ENCODE peak calls at places on chromosome 9, in nine cellular contexts. H is astrocyte; K is PC-3; V is CD8-positive, alpha-beta T cell; Z is Caco-2; P is A549; W is foreskin fibroblast; M is AG10803; O is epithelial cell of esophagus. D is an unnamed sample.

GRCh38 chr9:115614326-115614725 is 496.4 kb upstream of the TNC start:
- DNase-seq in H (no peak), K (no peak), V (no peak), Z (no peak), P (no peak), W (no peak), M (no peak), O (no peak), D (no peak)

GRCh38 chr9:80213613-80214012 is 641.8 kb downstream of the TLE4 start:
- DNase-seq in H (no peak), K (no peak), V (no peak), Z (no peak), P (no peak), W (no peak), M (no peak), O (no peak), D (no peak)

GRCh38 chr9:121350993-121351561 is 19.0 kb downstream of the STOM start:
- DNase-seq in H (peak), K (peak), V (no peak), Z (no peak), P (no peak), W (peak), M (peak), O (peak), D (no peak)

GRCh38 chr9:99169982-99170761 is 51.6 kb downstream of the ALG2 start:
- DNase-seq in H (no peak), K (no peak), V (no peak), Z (no peak), P (no peak), W (no peak), M (no peak), O (no peak), D (no peak)

GRCh38 chr9:77547113-77547731 is 100.9 kb downstream of the GNA14 start:
- DNase-seq in H (no peak), K (no peak), V (no peak), Z (no peak), P (no peak), W (no peak), M (no peak), O (no peak), D (no peak)

GRCh38 chr9:74056023-74056422 is 441.1 kb upstream of the RORB start:
- DNase-seq in H (no peak), K (no peak), V (no peak), Z (no peak), P (no peak), W (no peak), M (no peak), O (no peak), D (no peak)

GRCh38 chr9:2209400-2209799 is 194.3 kb downstream of the SMARCA2 start:
- DNase-seq in H (no peak), K (peak), V (no peak), Z (no peak), P (no peak), W (no peak), M (no peak), O (no peak), D (no peak)

GRCh38 chr9:131296452-131296851 is 6.9 kb downstream of the PLPP7 start:
- DNase-seq in H (no peak), K (no peak), V (no peak), Z (no peak), P (no peak), W (no peak), M (no peak), O (no peak), D (no peak)

GRCh38 chr9:126226991-126227937 is 99.4 kb upstream of the MVB12B start:
- DNase-seq in H (no peak), K (no peak), V (no peak), Z (no peak), P (no peak), W (no peak), M (no peak), O (no peak), D (no peak)

DNA sequence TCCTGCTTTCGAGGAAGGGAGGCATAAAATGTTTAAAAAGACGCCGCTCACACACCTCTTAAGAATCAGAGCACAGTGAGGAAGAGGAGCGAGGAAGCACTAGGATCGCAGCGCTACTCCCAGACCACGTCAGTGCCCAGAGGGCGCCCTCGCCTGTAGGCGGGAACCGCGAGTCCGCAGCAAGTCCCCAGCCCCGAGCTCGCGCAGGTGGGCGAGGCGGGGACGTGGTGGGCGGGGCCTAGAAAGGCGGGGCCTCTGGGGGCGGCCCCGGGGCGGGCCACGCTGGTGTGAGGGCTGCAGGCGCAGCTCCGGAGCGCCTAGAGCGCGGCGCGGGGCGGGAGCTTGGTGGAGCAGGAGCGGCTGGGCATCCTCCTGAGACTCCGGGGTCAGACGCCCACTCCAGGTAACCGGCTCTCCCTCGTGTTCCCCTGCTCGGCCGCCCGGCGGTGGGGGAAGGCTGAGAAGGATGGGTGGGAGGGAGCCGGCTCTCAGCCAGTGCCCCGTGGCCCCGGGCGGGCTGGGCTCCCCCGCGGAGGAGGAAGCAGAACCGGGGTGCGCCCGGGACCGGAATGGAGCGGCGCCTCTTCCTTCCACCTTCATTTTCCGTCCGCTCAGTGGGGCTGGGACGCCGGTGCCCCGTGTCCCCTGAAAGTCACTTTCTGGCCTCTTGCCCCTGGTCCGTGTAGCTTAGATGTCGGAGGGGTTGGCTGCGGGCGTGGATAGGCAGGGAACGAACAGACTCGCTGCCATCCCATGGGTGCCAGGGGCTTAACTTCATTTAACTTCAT is at the start of gene GCNT1:
- DNase-seq in H (peak), K (peak), V (peak), Z (peak), P (peak), W (peak), M (peak), O (peak), D (peak)
- TF ChIP-seq CTCF in H (no peak), K (peak), V (no peak), Z (peak), P (peak), W (peak), M (peak), O (peak), D (peak)

DNA sequence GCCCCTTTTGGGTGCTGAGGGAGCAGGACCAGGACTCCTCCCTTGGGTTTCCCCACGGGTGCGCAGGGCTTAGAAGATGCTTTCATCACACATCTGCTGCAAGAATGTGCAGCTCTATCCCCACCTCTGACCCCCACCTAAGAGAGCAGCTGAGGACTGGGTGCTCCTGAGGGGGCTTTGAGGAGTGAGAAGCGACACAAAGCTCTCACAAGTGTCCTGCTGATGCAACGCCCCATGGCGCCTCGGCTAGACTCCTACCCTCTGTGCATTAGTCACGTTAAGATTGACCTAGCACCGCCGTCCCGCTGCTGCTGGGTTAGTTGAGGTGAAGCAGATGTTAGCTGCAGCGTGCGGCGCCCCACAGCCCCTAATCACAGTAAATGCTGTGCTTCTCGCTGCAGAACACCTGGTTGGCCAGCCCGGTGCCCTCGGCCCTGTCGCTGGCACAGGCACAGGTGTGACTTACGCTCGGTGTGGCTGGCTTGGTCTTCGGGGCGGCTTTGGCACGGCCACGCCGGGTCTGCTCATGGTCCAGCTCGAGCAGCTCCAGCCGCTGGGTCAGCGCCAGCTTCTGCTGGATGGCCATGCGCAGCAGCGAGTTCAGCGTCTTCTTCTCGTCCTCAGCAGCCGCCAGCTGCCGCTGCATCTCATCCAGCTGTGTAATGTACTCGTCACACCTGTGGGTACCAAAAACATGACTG is 45.0 kb upstream of the IPPK start:
- DNase-seq in H (no peak), K (no peak), V (no peak), Z (no peak), P (no peak), W (no peak), M (no peak), O (no peak), D (no peak)
- H3K4me3 ChIP-seq in H (no peak), K (no peak), V (no peak), Z (no peak), P (no peak), W (no peak), M (no peak), O (no peak), D (no peak)

DNA sequence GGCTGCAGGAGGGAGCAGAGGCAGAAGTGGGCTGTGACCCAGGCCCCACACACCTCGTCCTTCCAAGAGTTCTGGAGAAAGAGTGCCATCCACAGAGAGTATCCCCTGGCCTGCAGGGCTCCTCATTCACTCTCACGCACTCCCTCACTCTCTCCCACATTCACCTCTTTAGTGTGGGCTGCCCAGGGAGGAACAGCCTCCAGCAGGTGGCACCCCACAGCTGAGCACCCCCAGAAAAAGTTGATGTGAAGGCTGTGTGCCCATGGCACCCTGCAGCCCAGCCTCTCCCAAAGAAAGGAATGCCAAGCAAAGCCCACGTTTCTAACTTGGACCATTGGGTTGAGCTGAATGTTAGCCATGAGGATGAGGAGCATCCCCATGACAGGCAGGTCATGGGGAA is 4.5 kb upstream of the SHC3 start:
- DNase-seq in H (no peak), K (no peak), V (no peak), Z (no peak), P (no peak), W (no peak), M (no peak), O (no peak), D (no peak)
- TF ChIP-seq CTCF in H (no peak), K (no peak), V (no peak), Z (no peak), P (no peak), W (no peak), M (no peak), O (no peak), D (peak)

GRCh38 chr9:104747245-104747564 is 278 bp upstream of the NIPSNAP3A start:
- DNase-seq in H (no peak), K (peak), V (no peak), Z (no peak), P (no peak), W (no peak), M (no peak), O (no peak), D (no peak)
- H3K4me3 ChIP-seq in H (peak), K (peak), V (peak), Z (peak), P (peak), W (peak), M (peak), O (peak), D (peak)